ENCODE peak calls at places on chromosomes 6 and 20, in four cellular contexts. T, V, E and R are unnamed samples.

GRCh38 chr20:44962483-44962882 is 2.3 kb upstream of the TOMM34 start:
- DNase-seq in T (no peak), V (no peak), E (no peak), R (no peak)

GRCh38 chr20:13644010-13644409 is 5.3 kb upstream of the TASP1 start:
- DNase-seq in T (no peak), V (no peak), E (no peak), R (peak; percentile 90)

GRCh38 chr6:20203561-20204528 is 8.4 kb downstream of the MBOAT1 start:
- DNase-seq in T (no peak), V (no peak), E (no peak), R (no peak)

GRCh38 chr20:8303651-8304050 is 171.6 kb downstream of the PLCB1 start:
- DNase-seq in T (no peak), V (no peak), E (no peak), R (no peak)

GRCh38 chr20:23205656-23206055 is 119.5 kb upstream of the CD93 start:
- DNase-seq in T (no peak), V (no peak), E (no peak), R (peak; percentile 40)

GRCh38 chr6:17831135-17831534 is 124.4 kb upstream of the NUP153 start:
- DNase-seq in T (no peak), V (no peak), E (no peak), R (peak; percentile 83)

GRCh38 chr6:150662814-150663213 is 63.1 kb downstream of the PLEKHG1 start:
- DNase-seq in T (no peak), V (no peak), E (no peak), R (no peak)

GRCh38 chr6:30740540-30740870 is 2.0 kb downstream of the FLOT1 start:
- DNase-seq in T (no peak), V (no peak), E (no peak), R (no peak)

GRCh38 chr20:12173333-12173732 is 255.6 kb downstream of the BTBD3 start:
- DNase-seq in T (no peak), V (no peak), E (no peak), R (no peak)

GRCh38 chr6:119227377-119227776 is 122.2 kb downstream of the MAN1A1 start:
- DNase-seq in T (no peak), V (no peak), E (no peak), R (no peak)

GRCh38 chr6:110543106-110543505 is 66.7 kb upstream of the SLC22A16 start:
- DNase-seq in T (no peak), V (no peak), E (no peak), R (no peak)